ENCODE peak calls at places on chromosomes 13 and 19, in four cellular contexts. W is pancreas; S is CD4-positive, CD25-positive, alpha-beta regulatory T cell; Z is IMR-90. L is an unnamed sample.

GRCh38 chr13:57345526-57345925 is 178.5 kb downstream of the PRR20E start:
- DNase-seq in Z (no peak), W (no peak), S (no peak), L (no peak)

GRCh38 chr19:15977193-15977592 is 28.4 kb downstream of the OR10H4 start:
- DNase-seq in W (no peak), S (no peak), Z (no peak), L (no peak)

GRCh38 chr13:76828316-76828741 is 57.9 kb downstream of the KCTD12 start:
- DNase-seq in Z (peak; percentile 17), S (no peak), W (no peak), L (no peak)

GRCh38 chr19:21023901-21024300 is 3.4 kb downstream of the ZNF430 start:
- DNase-seq in Z (peak; percentile 65), W (no peak), S (no peak), L (no peak)

GRCh38 chr13:48424212-48424611 is 11.3 kb upstream of the LPAR6 start:
- DNase-seq in W (no peak), S (no peak), Z (no peak), L (no peak)

GRCh38 chr19:54345938-54346386 is 7.0 kb upstream of the LILRA4 start:
- DNase-seq in Z (no peak), S (no peak), W (no peak), L (no peak)

GRCh38 chr19:56350416-56351045 is 35.9 kb upstream of the ZSCAN5A start:
- DNase-seq in Z (peak; percentile 41), S (peak; percentile 54), W (no peak), L (peak; percentile 22)

GRCh38 chr19:28971011-28971410 is 241.9 kb downstream of the UQCRFS1 start:
- DNase-seq in Z (peak; percentile 34), W (no peak), S (no peak), L (no peak)

GRCh38 chr19:17538684-17539287 is 16.7 kb upstream of the COLGALT1 start:
- DNase-seq in W (no peak), S (no peak), Z (no peak), L (no peak)

GRCh38 chr19:43768273-43769050 is 12.3 kb downstream of the KCNN4 start:
- DNase-seq in S (no peak), W (no peak), Z (no peak), L (no peak)

GRCh38 chr13:28822161-28822560 is 2.0 kb downstream of the MTUS2 start:
- DNase-seq in S (no peak), Z (no peak), W (no peak), L (no peak)

GRCh38 chr19:49342291-49342721 is 7.1 kb downstream of the CD37 start:
- DNase-seq in Z (no peak), W (peak; percentile 28), S (no peak), L (no peak)

GRCh38 chr13:21164631-21165030 is 11.7 kb downstream of the SKA3 start:
- DNase-seq in Z (peak; percentile 54), S (no peak), W (no peak), L (no peak)

GRCh38 chr19:459724-460511 is 915 bp downstream of the SHC2 start:
- DNase-seq in W (peak; percentile 96), Z (peak; percentile 27), S (no peak), L (peak; percentile 10)

GRCh38 chr19:55031178-55031577 is 6.9 kb downstream of the GP6 start:
- DNase-seq in Z (no peak), S (no peak), W (no peak), L (no peak)

GRCh38 chr13:107373551-107373950 is 805.6 kb upstream of the ARGLU1 start:
- DNase-seq in Z (peak; percentile 91), S (no peak), W (no peak), L (no peak)

GRCh38 chr13:106507560-106508274 is 27.7 kb downstream of the EFNB2 start:
- DNase-seq in Z (peak; percentile 95), W (no peak), S (no peak), L (no peak)

GRCh38 chr19:42421591-42422031 is 5.6 kb downstream of the LIPE start:
- DNase-seq in Z (no peak), S (no peak), W (no peak), L (no peak)

GRCh38 chr13:51000576-51001260 is 91.1 kb downstream of the RNASEH2B start:
- DNase-seq in W (no peak), S (no peak), Z (peak; percentile 42), L (no peak)

GRCh38 chr19:19966862-19967261 is 66.1 kb downstream of the ZNF93 start:
- DNase-seq in W (no peak), Z (no peak), S (no peak), L (no peak)

GRCh38 chr19:29404951-29405727 is 120.7 kb upstream of the VSTM2B start:
- DNase-seq in Z (no peak), S (no peak), W (no peak), L (no peak)

GRCh38 chr13:75357576-75358295 is 124.2 kb downstream of the TBC1D4 start:
- DNase-seq in W (no peak), S (peak; percentile 67), Z (peak; percentile 68), L (peak; percentile 50)

GRCh38 chr19:31338069-31338767 is 11.0 kb downstream of the TSHZ3 start:
- DNase-seq in W (no peak), S (peak; percentile 10), Z (peak; percentile 85), L (no peak)

GRCh38 chr19:50639121-50640112 is at the start of gene SYT3:
- DNase-seq in S (no peak), Z (peak; percentile 27), W (peak; percentile 69), L (no peak)

GRCh38 chr19:10353793-10354391 is 14.5 kb upstream of the ICAM3 start:
- DNase-seq in Z (peak; percentile 17), W (no peak), S (peak; percentile 15), L (no peak)

GRCh38 chr19:29538651-29539050 is 12.9 kb downstream of the VSTM2B start:
- DNase-seq in S (no peak), Z (no peak), W (no peak), L (no peak)

GRCh38 chr13:20410726-20411125 is 114.9 kb downstream of the CRYL1 start:
- DNase-seq in W (no peak), Z (no peak), S (no peak), L (no peak)

GRCh38 chr19:31266731-31267130 is 82.5 kb downstream of the TSHZ3 start:
- DNase-seq in Z (no peak), W (no peak), S (no peak), L (no peak)

GRCh38 chr13:76809369-76809768 is 76.8 kb downstream of the KCTD12 start:
- DNase-seq in Z (no peak), S (no peak), W (no peak), L (no peak)

GRCh38 chr13:40318366-40318765 is 348.1 kb downstream of the FOXO1 start:
- DNase-seq in Z (no peak), S (no peak), W (peak; percentile 77), L (no peak)

GRCh38 chr13:21324793-21325192 is 134.3 kb downstream of the ZDHHC20 start:
- DNase-seq in S (no peak), Z (no peak), W (no peak), L (no peak)

GRCh38 chr19:7224205-7224833 is 69.9 kb downstream of the INSR start:
- DNase-seq in Z (peak; percentile 30), W (no peak), S (no peak), L (no peak)
- H3K27ac ChIP-seq in Z (no peak overlapping the region), W (peak overlapping the region; percentile 62), S (no peak overlapping the region), L (no peak overlapping the region)

GRCh38 chr13:53028637-53029121 is at the start of gene OLFM4:
- DNase-seq in S (no peak), Z (no peak), W (no peak), L (no peak)
- H3K27ac ChIP-seq in S (no peak within 1 kb of the TSS), Z (no peak within 1 kb of the TSS), W (peak within 1 kb of the TSS; percentile 63), L (no peak within 1 kb of the TSS)

DNA sequence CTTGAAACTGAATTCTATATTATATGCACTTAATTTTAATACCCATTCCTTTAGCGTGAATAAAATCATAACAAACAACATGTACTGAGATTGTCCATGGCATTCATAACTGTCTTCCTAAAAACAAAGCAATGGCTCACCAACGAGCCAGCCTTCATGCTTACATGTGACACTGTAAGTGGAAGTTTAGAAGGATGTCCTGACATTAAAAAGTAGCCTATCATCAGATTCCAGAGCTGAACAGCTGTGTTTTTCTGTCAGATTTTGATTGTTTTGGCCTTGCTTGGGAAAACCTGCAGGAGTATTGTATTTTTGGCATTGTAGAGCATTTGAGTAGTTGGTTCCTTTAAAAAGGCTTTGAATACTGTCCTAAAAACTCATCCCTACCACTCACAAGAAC is 21.3 kb downstream of the ANKRD10 start:
- DNase-seq in S (no peak), W (no peak), Z (no peak), L (no peak)
- H3K27ac ChIP-seq in S (no peak overlapping the region), W (no peak overlapping the region), Z (no peak overlapping the region), L (no peak overlapping the region)

GRCh38 chr13:33280550-33280905 is 5.0 kb downstream of the STARD13 start:
- DNase-seq in S (no peak), W (no peak), Z (no peak), L (no peak)
- H3K27ac ChIP-seq in S (no peak overlapping the region), W (peak overlapping the region; percentile 43), Z (peak overlapping the region; percentile 66), L (no peak overlapping the region)

GRCh38 chr13:42924290-42924803 is 67.7 kb downstream of the EPSTI1 start:
- DNase-seq in S (no peak), Z (no peak), W (no peak), L (no peak)
- H3K27ac ChIP-seq in S (no peak overlapping the region), Z (no peak overlapping the region), W (no peak overlapping the region), L (no peak overlapping the region)

GRCh38 chr19:2282862-2283237 is 875 bp upstream of the PEAK3 start:
- DNase-seq in S (no peak), W (no peak), Z (no peak), L (no peak)
- H3K27ac ChIP-seq in S (no peak overlapping the region), W (no peak overlapping the region), Z (no peak overlapping the region), L (no peak overlapping the region)

GRCh38 chr13:27124571-27124970 is 47.0 kb downstream of the USP12 start:
- DNase-seq in W (no peak), S (no peak), Z (no peak), L (no peak)
- H3K27ac ChIP-seq in W (no peak overlapping the region), S (no peak overlapping the region), Z (no peak overlapping the region), L (no peak overlapping the region)

GRCh38 chr19:14149509-14149994 is 13.2 kb upstream of the ASF1B start:
- DNase-seq in S (peak; percentile 66), W (peak; percentile 65), Z (no peak), L (peak; percentile 67)

GRCh38 chr19:14150770-14151661 is 14.6 kb upstream of the ASF1B start:
- DNase-seq in Z (no peak), S (no peak), W (no peak), L (no peak)

GRCh38 chr19:14147797-14148605 is 11.6 kb upstream of the ASF1B start:
- DNase-seq in W (peak; percentile 86), S (peak; percentile 42), Z (peak; percentile 57), L (peak; percentile 39)

GRCh38 chr19:14149011-14149410 is 12.6 kb upstream of the ASF1B start:
- DNase-seq in S (no peak), Z (no peak), W (no peak), L (no peak)

GRCh38 chr19:14150041-14150769 is 13.8 kb upstream of the ASF1B start:
- DNase-seq in Z (no peak), W (no peak), S (no peak), L (no peak)
- H3K27ac ChIP-seq in Z (no peak overlapping the region), W (no peak overlapping the region), S (peak overlapping the region; percentile 90), L (peak overlapping the region; percentile 84)